ENCODE peak calls at places on chromosomes 16 and 17, in ten cellular contexts. Q is RWPE1; S is stimulated activated CD8-positive, alpha-beta memory T cell treated with anti-CD3 and anti-CD28 coated beads, Interleukin-15, amount 100 ng/mL, for 24 hours; K is AG08395; D is posterior vena cava; O is thoracic aorta; Y is iris pigment epithelial cell; U is stomach; F is stimulated activated CD4-positive, alpha-beta T cell treated with anti-CD3 and anti-CD28 coated beads, TNF-alpha, amount 100 ng/mL, for 24 hours; J is A673. T is an unnamed sample.

GRCh38 chr16:22375117-22375962 is 921 bp upstream of the CDR2 start:
- DNase-seq in Q (no peak), S (no peak), K (no peak), D (no peak), O (no peak), Y (peak; percentile 20), U (no peak), F (no peak), J (no peak), T (no peak)

GRCh38 chr16:83305092-83305491 is 502.7 kb upstream of the HSBP1 start:
- DNase-seq in Q (peak; percentile 16), S (no peak), K (peak; percentile 90), D (no peak), O (no peak), Y (peak; percentile 95), U (no peak), F (no peak), J (peak; percentile 1), T (peak; percentile 15)

GRCh38 chr16:23754594-23755483 is at the start of gene CHP2:
- DNase-seq in Q (peak; percentile 20), S (no peak), K (no peak), D (no peak), O (no peak), Y (no peak), U (no peak), F (no peak), J (peak; percentile 18), T (no peak)

GRCh38 chr16:15907863-15908478 is 19.6 kb upstream of the CEP20 start:
- DNase-seq in Q (peak; percentile 69), S (no peak), K (no peak), D (peak; percentile 26), O (no peak), Y (peak; percentile 58), U (peak; percentile 35), F (peak; percentile 39), J (peak; percentile 39), T (peak; percentile 30)

GRCh38 chr16:1058216-1058615 is 14.3 kb upstream of the SSTR5 start:
- DNase-seq in Q (no peak), S (no peak), K (no peak), D (no peak), O (no peak), Y (no peak), U (no peak), F (no peak), J (no peak), T (no peak)

GRCh38 chr16:56354016-56354415 is 71.3 kb downstream of the AMFR start:
- DNase-seq in Q (no peak), S (no peak), K (no peak), D (no peak), O (no peak), Y (no peak), U (peak; percentile 7), F (no peak), J (no peak), T (no peak)

GRCh38 chr16:49586466-49586865 is 212.9 kb downstream of the C16orf78 start:
- DNase-seq in Q (no peak), S (no peak), K (no peak), D (no peak), O (no peak), Y (no peak), U (no peak), F (no peak), J (no peak), T (no peak)

GRCh38 chr17:77327566-77328463 is 187.0 kb downstream of the SEC14L1 start:
- DNase-seq in Q (no peak), S (no peak), K (no peak), D (no peak), O (no peak), Y (no peak), U (peak; percentile 22), F (no peak), J (no peak), T (no peak)

GRCh38 chr16:11432856-11433395 is 87.7 kb downstream of the RMI2 start:
- DNase-seq in Q (no peak), S (no peak), K (no peak), D (no peak), O (no peak), Y (no peak), U (no peak), F (no peak), J (no peak), T (no peak)

GRCh38 chr16:66295761-66296546 is 70.5 kb upstream of the CDH5 start:
- DNase-seq in Q (no peak), S (no peak), K (no peak), D (peak; percentile 38), O (no peak), Y (no peak), U (peak; percentile 10), F (no peak), J (no peak), T (no peak)

GRCh38 chr16:17827313-17827712 is 356.6 kb upstream of the XYLT1 start:
- DNase-seq in Q (no peak), S (no peak), K (peak; percentile 29), D (no peak), O (no peak), Y (peak; percentile 7), U (no peak), F (no peak), J (no peak), T (peak; percentile 26)

GRCh38 chr16:46853713-46854443 is 22.9 kb upstream of the C16orf87 start:
- DNase-seq in Q (peak; percentile 79), S (peak; percentile 13), K (peak; percentile 88), D (peak; percentile 89), O (no peak), Y (peak; percentile 67), U (peak; percentile 87), F (peak; percentile 54), J (peak; percentile 79), T (peak; percentile 50)

GRCh38 chr16:17416461-17417221 is 54.1 kb downstream of the XYLT1 start:
- DNase-seq in Q (no peak), S (no peak), K (peak; percentile 59), D (no peak), O (no peak), Y (no peak), U (no peak), F (peak; percentile 43), J (no peak), T (no peak)

GRCh38 chr17:51807460-51807859 is 351.1 kb downstream of the CA10 start:
- DNase-seq in Q (no peak), S (no peak), K (no peak), D (no peak), O (no peak), Y (no peak), U (no peak), F (no peak), J (no peak), T (no peak)

GRCh38 chr16:55146939-55147338 is 177.1 kb upstream of the IRX6 start:
- DNase-seq in Q (no peak), S (no peak), K (peak; percentile 35), D (no peak), O (no peak), Y (no peak), U (no peak), F (no peak), J (no peak), T (no peak)

GRCh38 chr16:56310685-56311084 is 114.7 kb downstream of the AMFR start:
- DNase-seq in Q (no peak), S (no peak), K (no peak), D (no peak), O (no peak), Y (no peak), U (no peak), F (no peak), J (no peak), T (no peak)

GRCh38 chr16:79902351-79902750 is 301.8 kb upstream of the MAF start:
- DNase-seq in Q (no peak), S (no peak), K (no peak), D (no peak), O (no peak), Y (peak; percentile 28), U (no peak), F (no peak), J (no peak), T (no peak)

GRCh38 chr17:50268632-50269287 is 5.5 kb upstream of the TMEM92 start:
- DNase-seq in Q (no peak), S (no peak), K (no peak), D (peak; percentile 62), O (no peak), Y (no peak), U (peak; percentile 10), F (no peak), J (no peak), T (no peak)

GRCh38 chr17:46866747-46867146 is 15.4 kb downstream of the WNT9B start:
- DNase-seq in Q (no peak), S (no peak), K (no peak), D (no peak), O (no peak), Y (no peak), U (no peak), F (no peak), J (no peak), T (no peak)

GRCh38 chr17:7468814-7469438 is 10.5 kb downstream of the ZBTB4 start:
- DNase-seq in Q (no peak), S (no peak), K (no peak), D (no peak), O (no peak), Y (no peak), U (no peak), F (no peak), J (no peak), T (no peak)

GRCh38 chr17:63039899-63040602 is 74.0 kb downstream of the TANC2 start:
- DNase-seq in Q (peak; percentile 41), S (no peak), K (peak; percentile 29), D (no peak), O (no peak), Y (peak; percentile 58), U (no peak), F (no peak), J (no peak), T (peak; percentile 40)

GRCh38 chr16:54938351-54939346 is 8.0 kb downstream of the IRX5 start:
- DNase-seq in Q (no peak), S (no peak), K (no peak), D (no peak), O (no peak), Y (no peak), U (no peak), F (no peak), J (peak; percentile 47), T (no peak)

GRCh38 chr17:66915204-66915611 is 49.3 kb upstream of the CACNG4 start:
- DNase-seq in Q (peak; percentile 83), S (no peak), K (peak; percentile 28), D (peak; percentile 38), O (no peak), Y (no peak), U (peak; percentile 52), F (no peak), J (peak; percentile 60), T (peak; percentile 50)

GRCh38 chr16:86406056-86406455 is 104.3 kb upstream of the FOXF1 start:
- DNase-seq in Q (no peak), S (no peak), K (no peak), D (no peak), O (no peak), Y (no peak), U (no peak), F (no peak), J (no peak), T (no peak)

GRCh38 chr17:3916825-3917224 is 560 bp upstream of the P2RX1 start:
- DNase-seq in Q (no peak), S (no peak), K (no peak), D (peak; percentile 79), O (no peak), Y (no peak), U (no peak), F (no peak), J (no peak), T (no peak)

GRCh38 chr17:32124985-32125847 is 17.1 kb upstream of the RHOT1 start:
- DNase-seq in Q (no peak), S (no peak), K (no peak), D (no peak), O (no peak), Y (peak; percentile 21), U (peak; percentile 70), F (no peak), J (no peak), T (no peak)

GRCh38 chr16:17359778-17360177 is 111.0 kb downstream of the XYLT1 start:
- DNase-seq in Q (no peak), S (no peak), K (peak; percentile 60), D (peak; percentile 80), O (no peak), Y (no peak), U (no peak), F (peak; percentile 66), J (no peak), T (peak; percentile 66)

GRCh38 chr17:61482467-61482866 is 30.2 kb downstream of the TBX4 start:
- DNase-seq in Q (no peak), S (no peak), K (no peak), D (peak; percentile 74), O (no peak), Y (no peak), U (no peak), F (no peak), J (no peak), T (no peak)

T was measured in H4.